ENCODE peak calls at places on chromosomes 5 and 9, in five cellular contexts. One of them, this sample, is unnamed.

GRCh38 chr5:52990531-52990925 is 1.4 kb downstream of the ITGA2 start:
- DNase-seq in AG20443: no peak
- DNase-seq in NCI-H446 treated with DMSO at 0.1 percent for 48 hours: no peak
- DNase-seq in cardiac septum: no peak
- DNase-seq in kidney: no peak
- DNase-seq in this sample: no peak

GRCh38 chr5:36444582-36444999 is 142.9 kb upstream of the RANBP3L start:
- DNase-seq in AG20443: peak
- DNase-seq in NCI-H446 treated with DMSO at 0.1 percent for 48 hours: no peak
- DNase-seq in cardiac septum: no peak
- DNase-seq in kidney: no peak
- DNase-seq in this sample: no peak

GRCh38 chr9:114516913-114517312 is 11.6 kb upstream of the WHRN start:
- DNase-seq in AG20443: peak
- DNase-seq in NCI-H446 treated with DMSO at 0.1 percent for 48 hours: no peak
- DNase-seq in cardiac septum: no peak
- DNase-seq in kidney: no peak
- DNase-seq in this sample: no peak

GRCh38 chr5:149749481-149750365 is 19.6 kb downstream of the PPARGC1B start:
- DNase-seq in AG20443: no peak
- DNase-seq in NCI-H446 treated with DMSO at 0.1 percent for 48 hours: no peak
- DNase-seq in cardiac septum: peak
- DNase-seq in kidney: no peak
- DNase-seq in this sample: no peak

GRCh38 chr9:27528278-27528885 is 1.2 kb downstream of the MOB3B start:
- DNase-seq in AG20443: peak
- DNase-seq in NCI-H446 treated with DMSO at 0.1 percent for 48 hours: no peak
- DNase-seq in cardiac septum: peak
- DNase-seq in kidney: peak
- DNase-seq in this sample: peak

GRCh38 chr5:154189256-154189818 is 1.2 kb upstream of the GALNT10 start:
- DNase-seq in AG20443: peak
- DNase-seq in NCI-H446 treated with DMSO at 0.1 percent for 48 hours: no peak
- DNase-seq in cardiac septum: no peak
- DNase-seq in kidney: peak
- DNase-seq in this sample: peak

GRCh38 chr9:137129089-137129455 is 9.9 kb upstream of the GRIN1 start:
- DNase-seq in AG20443: no peak
- DNase-seq in NCI-H446 treated with DMSO at 0.1 percent for 48 hours: no peak
- DNase-seq in cardiac septum: no peak
- DNase-seq in kidney: no peak
- DNase-seq in this sample: no peak

GRCh38 chr9:100083448-100084144 is 15.2 kb downstream of the ERP44 start:
- DNase-seq in AG20443: no peak
- DNase-seq in NCI-H446 treated with DMSO at 0.1 percent for 48 hours: peak
- DNase-seq in cardiac septum: no peak
- DNase-seq in kidney: no peak
- DNase-seq in this sample: no peak

GRCh38 chr9:34089311-34089710 is 37.2 kb downstream of the DCAF12 start:
- DNase-seq in AG20443: no peak
- DNase-seq in NCI-H446 treated with DMSO at 0.1 percent for 48 hours: no peak
- DNase-seq in cardiac septum: no peak
- DNase-seq in kidney: no peak
- DNase-seq in this sample: no peak

This sample was measured in sigmoid colon.